ENCODE peak calls at places on chromosomes 6 and 20, in ten cellular contexts. N, R, D, V, O, C, E, P, Z and Q are unnamed samples.

GRCh38 chr6:160391419-160392116 is 43.4 kb downstream of the SLC22A3 start:
- DNase-seq in N (no peak), R (peak; percentile 95), D (no peak), V (peak; percentile 77), O (peak; percentile 81), C (peak; percentile 93), E (no peak), P (no peak), Z (peak; percentile 37), Q (peak; percentile 95)

GRCh38 chr20:51725584-51726176 is 42.5 kb downstream of the ATP9A start:
- DNase-seq in N (no peak), R (peak; percentile 26), D (no peak), V (no peak), O (no peak), C (no peak), E (no peak), P (no peak), Z (no peak), Q (peak; percentile 21)

GRCh38 chr20:38658879-38659612 is 57.4 kb downstream of the ARHGAP40 start:
- DNase-seq in N (no peak), R (peak; percentile 59), D (no peak), V (peak; percentile 40), O (peak; percentile 48), C (peak; percentile 15), E (peak; percentile 33), P (no peak), Z (no peak), Q (peak; percentile 36)

GRCh38 chr20:45935416-45936046 is 1.0 kb downstream of the PCIF1 start:
- DNase-seq in N (no peak), R (no peak), D (no peak), V (no peak), O (peak; percentile 64), C (peak; percentile 53), E (no peak), P (no peak), Z (no peak), Q (peak; percentile 18)

GRCh38 chr20:32820698-32821378 is 1.1 kb downstream of the MAPRE1 start:
- DNase-seq in N (no peak), R (no peak), D (no peak), V (peak; percentile 67), O (no peak), C (no peak), E (peak; percentile 15), P (no peak), Z (no peak), Q (no peak)

GRCh38 chr6:86775893-86776292 is 161.4 kb upstream of the HTR1E start:
- DNase-seq in N (no peak), R (no peak), D (no peak), V (no peak), O (no peak), C (no peak), E (no peak), P (no peak), Z (no peak), Q (no peak)

GRCh38 chr20:36919715-36920333 is 31.7 kb downstream of the SAMHD1 start:
- DNase-seq in N (no peak), R (peak; percentile 68), D (no peak), V (no peak), O (peak; percentile 84), C (peak; percentile 82), E (peak; percentile 71), P (peak; percentile 29), Z (peak; percentile 32), Q (peak; percentile 58)

GRCh38 chr20:5870462-5871021 is 79.8 kb downstream of the TRMT6 start:
- DNase-seq in N (no peak), R (peak; percentile 55), D (no peak), V (no peak), O (no peak), C (peak; percentile 43), E (no peak), P (no peak), Z (no peak), Q (peak; percentile 40)

GRCh38 chr20:48846516-48847492 is 19.0 kb upstream of the PREX1 start:
- DNase-seq in N (no peak), R (no peak), D (no peak), V (no peak), O (no peak), C (peak; percentile 58), E (peak; percentile 94), P (no peak), Z (no peak), Q (no peak)

GRCh38 chr6:134063121-134063965 is 10.9 kb upstream of the SLC2A12 start:
- DNase-seq in N (no peak), R (no peak), D (no peak), V (no peak), O (peak; percentile 44), C (no peak), E (no peak), P (no peak), Z (no peak), Q (no peak)

GRCh38 chr6:134065706-134066105 is 13.3 kb upstream of the SLC2A12 start:
- DNase-seq in N (no peak), R (peak; percentile 51), D (no peak), V (no peak), O (peak; percentile 47), C (peak; percentile 50), E (peak; percentile 41), P (no peak), Z (no peak), Q (peak; percentile 37)

GRCh38 chr6:134064461-134064860 is 12.0 kb upstream of the SLC2A12 start:
- DNase-seq in N (no peak), R (no peak), D (no peak), V (no peak), O (no peak), C (no peak), E (no peak), P (no peak), Z (no peak), Q (no peak)

GRCh38 chr6:134061440-134061839 is 9.0 kb upstream of the SLC2A12 start:
- DNase-seq in N (no peak), R (no peak), D (no peak), V (no peak), O (no peak), C (no peak), E (no peak), P (no peak), Z (no peak), Q (no peak)

GRCh38 chr6:134063966-134064445 is 11.6 kb upstream of the SLC2A12 start:
- DNase-seq in N (no peak), R (peak; percentile 75), D (peak; percentile 49), V (peak; percentile 79), O (peak; percentile 94), C (peak; percentile 83), E (peak; percentile 78), P (peak; percentile 68), Z (peak; percentile 51), Q (peak; percentile 69)
- TF ChIP-seq CTCF in N (peak; percentile 79), R (peak; percentile 97), D (peak; percentile 75), V (peak; percentile 59), O (peak; percentile 99), C (peak; percentile 94), E (peak; percentile 81), P (peak; percentile 98), Z (peak; percentile 89), Q (peak; percentile 87)

GRCh38 chr6:47629954-47630353 is 68.4 kb upstream of the ADGRF4 start:
- DNase-seq in N (no peak), R (no peak), D (no peak), V (no peak), O (no peak), C (no peak), E (no peak), P (no peak), Z (no peak), Q (no peak)

GRCh38 chr6:47631248-47632196 is 66.9 kb upstream of the ADGRF4 start:
- DNase-seq in N (no peak), R (peak; percentile 63), D (no peak), V (no peak), O (peak; percentile 67), C (peak; percentile 72), E (peak; percentile 63), P (no peak), Z (peak; percentile 30), Q (peak; percentile 71)

GRCh38 chr6:47630587-47630986 is 67.8 kb upstream of the ADGRF4 start:
- DNase-seq in N (no peak), R (no peak), D (no peak), V (no peak), O (no peak), C (no peak), E (no peak), P (no peak), Z (no peak), Q (no peak)

GRCh38 chr6:47628448-47629272 is 69.7 kb upstream of the ADGRF4 start:
- DNase-seq in N (no peak), R (no peak), D (no peak), V (no peak), O (no peak), C (no peak), E (no peak), P (no peak), Z (no peak), Q (no peak)

GRCh38 chr6:47626782-47627181 is 71.6 kb upstream of the ADGRF4 start:
- DNase-seq in N (no peak), R (no peak), D (no peak), V (no peak), O (no peak), C (peak; percentile 9), E (no peak), P (no peak), Z (no peak), Q (no peak)
- H3K4me3 ChIP-seq in N (no peak overlapping the region), R (no peak overlapping the region), D (no peak overlapping the region), V (no peak overlapping the region), O (no peak overlapping the region), C (no peak overlapping the region), E (no peak overlapping the region), P (no peak overlapping the region), Z (no peak overlapping the region), Q (no peak overlapping the region)

GRCh38 chr6:50271817-50272216 is 222.1 kb upstream of the DEFB112 start:
- DNase-seq in N (no peak), R (no peak), D (no peak), V (no peak), O (no peak), C (no peak), E (no peak), P (no peak), Z (no peak), Q (no peak)
- TF ChIP-seq CTCF in N (no peak), R (no peak), D (no peak), V (no peak), O (no peak), C (no peak), E (no peak), P (no peak), Z (no peak), Q (no peak)

DNA sequence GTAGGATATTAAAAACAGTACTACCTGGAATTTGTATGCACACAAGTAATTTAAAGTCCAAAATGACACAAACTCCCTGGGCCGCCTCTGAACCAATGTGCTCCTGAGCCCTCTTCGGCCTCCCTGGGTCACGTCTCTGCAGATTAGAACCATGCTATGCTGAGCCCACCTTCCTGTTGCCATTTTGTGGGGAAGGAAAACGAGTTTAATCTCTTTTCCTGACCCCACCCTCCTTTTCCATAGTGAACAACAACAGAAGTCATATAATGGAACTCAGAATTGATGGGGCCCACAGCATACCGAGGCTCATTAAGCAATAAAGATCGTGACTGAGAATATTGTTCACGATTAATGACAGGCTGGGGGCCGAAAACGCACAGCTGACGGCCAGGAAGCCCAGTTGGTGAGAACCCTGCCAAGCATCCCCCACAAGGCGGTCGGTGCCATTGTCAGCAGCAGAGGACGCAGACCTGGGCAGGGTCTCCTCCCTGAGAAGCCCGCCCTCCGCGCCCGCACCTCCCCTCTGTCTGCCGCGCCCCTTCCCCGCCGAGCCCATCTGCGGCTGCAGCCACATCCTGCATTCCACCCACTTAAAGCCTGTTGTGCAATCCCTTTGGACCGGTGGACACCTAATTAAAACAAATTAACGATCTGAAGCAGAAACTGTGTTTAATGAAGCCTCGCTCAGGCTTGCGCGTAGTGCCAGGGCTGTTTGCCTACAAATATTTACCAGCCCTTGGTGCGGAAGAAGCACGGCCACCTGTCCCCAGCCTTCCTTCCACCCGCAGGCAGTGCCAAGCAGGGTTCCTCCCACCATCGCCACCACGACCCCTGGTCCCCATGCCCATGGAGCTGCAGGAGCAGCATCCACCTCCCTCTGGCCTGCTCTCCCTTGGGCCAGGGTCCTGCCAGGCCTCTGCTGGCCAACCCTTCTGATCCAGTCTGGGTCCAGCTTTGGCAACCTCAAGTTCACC is 68.1 kb downstream of the DLL1 start:
- DNase-seq in N (no peak), R (peak; percentile 39), D (no peak), V (peak; percentile 54), O (no peak), C (no peak), E (no peak), P (no peak), Z (peak; percentile 53), Q (peak; percentile 34)
- H3K4me3 ChIP-seq in N (no peak overlapping the region), R (no peak overlapping the region), D (peak overlapping the region; percentile 9), V (no peak overlapping the region), O (no peak overlapping the region), C (no peak overlapping the region), E (no peak overlapping the region), P (no peak overlapping the region), Z (no peak overlapping the region), Q (no peak overlapping the region)